ENCODE peak calls at places on chromosomes 6 and 20, in nine cellular contexts. D is heart left ventricle, U is AML-193, G is left colon, X is neural crest cell, V is GM20000, T is activated T-cell treated with anti-CD3 and anti-CD28 coated beads for 1 hour, Q is HS-5, A is occipital lobe. H is an unnamed sample.

GRCh38 chr20:11454966-11455799 is 462.5 kb upstream of the BTBD3 start:
- DNase-seq in D (no peak), U (no peak), G (no peak), X (no peak), V (peak; percentile 11), T (no peak), Q (peak; percentile 91), A (no peak), H (no peak)

GRCh38 chr6:31972709-31973350 is 892 bp upstream of the DXO start:
- DNase-seq in D (no peak), U (no peak), G (peak; percentile 18), X (no peak), V (peak; percentile 23), T (no peak), Q (no peak), A (no peak), H (no peak)

GRCh38 chr6:39791850-39792500 is at the start of gene DAAM2:
- DNase-seq in D (peak; percentile 71), U (no peak), G (no peak), X (peak; percentile 47), V (peak; percentile 14), T (no peak), Q (no peak), A (peak; percentile 20), H (no peak)

GRCh38 chr20:60634773-60635172 is 617.3 kb upstream of the CDH4 start:
- DNase-seq in D (no peak), U (no peak), G (no peak), X (no peak), V (no peak), T (no peak), Q (no peak), A (no peak), H (no peak)

GRCh38 chr20:6057704-6058103 is 3.8 kb upstream of the LRRN4 start:
- DNase-seq in D (no peak), U (peak; percentile 65), G (no peak), X (no peak), V (no peak), T (no peak), Q (no peak), A (no peak), H (no peak)

GRCh38 chr6:169619650-169620049 is 82.2 kb downstream of the WDR27 start:
- DNase-seq in D (no peak), U (no peak), G (no peak), X (no peak), V (no peak), T (no peak), Q (peak; percentile 3), A (no peak), H (no peak)

GRCh38 chr20:32497589-32498224 is 87.4 kb downstream of the NOL4L start:
- DNase-seq in D (no peak), U (no peak), G (no peak), X (no peak), V (no peak), T (no peak), Q (no peak), A (no peak), H (no peak)

GRCh38 chr20:45998761-45999160 is 9.9 kb upstream of the MMP9 start:
- DNase-seq in D (no peak), U (peak; percentile 76), G (no peak), X (no peak), V (no peak), T (no peak), Q (no peak), A (no peak), H (no peak)

GRCh38 chr6:40688214-40688761 is 101.1 kb upstream of the LRFN2 start:
- DNase-seq in D (no peak), U (no peak), G (no peak), X (no peak), V (no peak), T (no peak), Q (no peak), A (no peak), H (no peak)

GRCh38 chr6:33787954-33788693 is 806 bp downstream of the LEMD2 start:
- DNase-seq in D (peak; percentile 86), U (peak; percentile 91), G (peak; percentile 75), X (peak; percentile 39), V (peak; percentile 86), T (peak; percentile 40), Q (no peak), A (peak; percentile 35), H (peak; percentile 46)

GRCh38 chr6:91412532-91412931 is 825.7 kb upstream of the MAP3K7 start:
- DNase-seq in D (no peak), U (no peak), G (no peak), X (no peak), V (no peak), T (no peak), Q (no peak), A (no peak), H (no peak)

GRCh38 chr6:135347887-135348286 is 149.7 kb downstream of the AHI1 start:
- DNase-seq in D (no peak), U (no peak), G (no peak), X (no peak), V (no peak), T (no peak), Q (no peak), A (no peak), H (no peak)

GRCh38 chr6:52375780-52376556 is 14.0 kb downstream of the PAQR8 start:
- DNase-seq in D (no peak), U (no peak), G (no peak), X (no peak), V (no peak), T (no peak), Q (no peak), A (no peak), H (no peak)

GRCh38 chr6:41874741-41875140 is 20.4 kb downstream of the USP49 start:
- DNase-seq in D (no peak), U (no peak), G (no peak), X (no peak), V (no peak), T (no peak), Q (no peak), A (no peak), H (no peak)

GRCh38 chr20:48051810-48052491 is 266.7 kb upstream of the SULF2 start:
- DNase-seq in D (no peak), U (no peak), G (no peak), X (no peak), V (no peak), T (no peak), Q (peak; percentile 78), A (no peak), H (no peak)

GRCh38 chr6:53496797-53497196 is 48.1 kb downstream of the GCLC start:
- DNase-seq in D (no peak), U (no peak), G (no peak), X (no peak), V (no peak), T (no peak), Q (peak; percentile 46), A (no peak), H (no peak)

GRCh38 chr6:116461563-116462507 is 660 bp downstream of the CALHM6 start:
- DNase-seq in D (peak; percentile 73), U (peak; percentile 84), G (peak; percentile 31), X (peak; percentile 42), V (peak; percentile 78), T (peak; percentile 4), Q (no peak), A (peak; percentile 21), H (peak; percentile 51)

GRCh38 chr20:45433316-45433715 is 17.4 kb downstream of the PIGT start:
- DNase-seq in D (peak; percentile 92), U (no peak), G (no peak), X (no peak), V (no peak), T (no peak), Q (peak; percentile 40), A (peak; percentile 82), H (no peak)

GRCh38 chr20:10300582-10301108 is 82.0 kb downstream of the SNAP25 start:
- DNase-seq in D (no peak), U (no peak), G (no peak), X (no peak), V (no peak), T (no peak), Q (no peak), A (no peak), H (no peak)

GRCh38 chr6:26394289-26394688 is 7.8 kb upstream of the BTN3A1 start:
- DNase-seq in D (no peak), U (no peak), G (no peak), X (no peak), V (no peak), T (no peak), Q (peak; percentile 47), A (no peak), H (no peak)

GRCh38 chr20:38835792-38836191 is 30.3 kb downstream of the PPP1R16B start:
- DNase-seq in D (no peak), U (no peak), G (no peak), X (no peak), V (no peak), T (no peak), Q (no peak), A (no peak), H (no peak)

GRCh38 chr6:125699591-125699990 is 49.8 kb upstream of the HEY2 start:
- DNase-seq in D (no peak), U (no peak), G (no peak), X (no peak), V (no peak), T (no peak), Q (no peak), A (no peak), H (no peak)

GRCh38 chr6:91476000-91476399 is 889.1 kb upstream of the MAP3K7 start:
- DNase-seq in D (no peak), U (no peak), G (no peak), X (no peak), V (peak; percentile 7), T (no peak), Q (peak; percentile 16), A (no peak), H (peak; percentile 33)

GRCh38 chr6:4447646-4448315 is 312.4 kb upstream of the ECI2 start:
- DNase-seq in D (no peak), U (no peak), G (no peak), X (no peak), V (no peak), T (no peak), Q (no peak), A (no peak), H (no peak)

GRCh38 chr20:49631074-49631716 is 63.3 kb upstream of the PTGIS start:
- DNase-seq in D (no peak), U (no peak), G (no peak), X (no peak), V (peak; percentile 57), T (no peak), Q (no peak), A (no peak), H (no peak)

GRCh38 chr20:25038591-25039015 is 19.3 kb downstream of the ACSS1 start:
- DNase-seq in D (no peak), U (no peak), G (no peak), X (no peak), V (no peak), T (no peak), Q (no peak), A (no peak), H (no peak)

GRCh38 chr6:155186052-155186658 is 77.7 kb upstream of the CLDN20 start:
- DNase-seq in D (no peak), U (no peak), G (no peak), X (no peak), V (no peak), T (no peak), Q (no peak), A (no peak), H (no peak)

GRCh38 chr6:144744720-144745119 is 459.6 kb downstream of the UTRN start:
- DNase-seq in D (no peak), U (no peak), G (no peak), X (no peak), V (no peak), T (no peak), Q (no peak), A (no peak), H (no peak)

GRCh38 chr6:108559884-108560462 is 744 bp upstream of the FOXO3 start:
- DNase-seq in D (peak; percentile 76), U (no peak), G (peak; percentile 75), X (peak; percentile 55), V (no peak), T (peak; percentile 11), Q (no peak), A (peak; percentile 70), H (peak; percentile 65)

GRCh38 chr6:42224222-42225042 is 6.8 kb upstream of the MRPS10 start:
- DNase-seq in D (no peak), U (no peak), G (no peak), X (no peak), V (peak; percentile 71), T (no peak), Q (peak; percentile 91), A (no peak), H (no peak)

GRCh38 chr20:49570828-49571552 is 3.1 kb upstream of the PTGIS start:
- DNase-seq in D (no peak), U (no peak), G (no peak), X (no peak), V (no peak), T (no peak), Q (no peak), A (no peak), H (no peak)

H was measured in MM.1S.